ENCODE peak calls at places on chromosomes 16 and 17, in eight cellular contexts. O, Q, H, N, C, Y, V and B are unnamed samples.

GRCh38 chr17:1398028-1398427 is 2.0 kb downstream of the YWHAE start:
- DNase-seq in O (no peak), Q (no peak), H (no peak), N (no peak), C (peak), Y (no peak), V (no peak), B (no peak)

GRCh38 chr17:79082311-79083190 is 7.9 kb downstream of the ENGASE start:
- DNase-seq in O (peak), Q (no peak), H (no peak), N (peak), C (peak), Y (no peak), V (no peak), B (peak)

GRCh38 chr17:320809-321385 is 31.7 kb downstream of the RPH3AL start:
- DNase-seq in O (no peak), Q (no peak), H (no peak), N (peak), C (no peak), Y (no peak), V (no peak), B (no peak)

GRCh38 chr17:46072998-46073397 is 73.9 kb downstream of the STH start:
- DNase-seq in O (no peak), Q (no peak), H (no peak), N (no peak), C (peak), Y (no peak), V (peak), B (peak)

GRCh38 chr17:3590768-3591167 is 18.4 kb downstream of the TRPV1 start:
- DNase-seq in O (no peak), Q (no peak), H (no peak), N (no peak), C (no peak), Y (no peak), V (no peak), B (no peak)

GRCh38 chr16:17375388-17376304 is 95.1 kb downstream of the XYLT1 start:
- DNase-seq in O (no peak), Q (peak), H (no peak), N (no peak), C (no peak), Y (no peak), V (no peak), B (no peak)

GRCh38 chr16:85393674-85394510 is 219.2 kb upstream of the GSE1 start:
- DNase-seq in O (peak), Q (no peak), H (peak), N (peak), C (peak), Y (no peak), V (no peak), B (peak)

GRCh38 chr17:17935321-17936271 is 36.6 kb downstream of the TOM1L2 start:
- DNase-seq in O (no peak), Q (peak), H (peak), N (no peak), C (peak), Y (no peak), V (peak), B (peak)

GRCh38 chr17:72177738-72178137 is 56.9 kb downstream of the SOX9 start:
- DNase-seq in O (no peak), Q (no peak), H (no peak), N (no peak), C (no peak), Y (no peak), V (no peak), B (no peak)

GRCh38 chr16:22348296-22348695 is 26.1 kb downstream of the CDR2 start:
- DNase-seq in O (no peak), Q (no peak), H (no peak), N (no peak), C (no peak), Y (no peak), V (no peak), B (no peak)

GRCh38 chr17:9363440-9364350 is 211.9 kb downstream of the STX8 start:
- DNase-seq in O (no peak), Q (no peak), H (no peak), N (no peak), C (peak), Y (no peak), V (no peak), B (peak)

GRCh38 chr16:57611184-57611583 is 17.2 kb upstream of the ADGRG1 start:
- DNase-seq in O (no peak), Q (no peak), H (no peak), N (no peak), C (no peak), Y (no peak), V (no peak), B (no peak)

GRCh38 chr17:4712526-4712925 is 2.1 kb downstream of the ARRB2 start:
- DNase-seq in O (no peak), Q (no peak), H (no peak), N (no peak), C (no peak), Y (no peak), V (no peak), B (no peak)

GRCh38 chr17:66302761-66303626 is 581 bp downstream of the PRKCA start:
- DNase-seq in O (peak), Q (no peak), H (peak), N (peak), C (peak), Y (peak), V (no peak), B (peak)

GRCh38 chr17:80673152-80673920 is 128.7 kb downstream of the RPTOR start:
- DNase-seq in O (no peak), Q (no peak), H (no peak), N (no peak), C (peak), Y (no peak), V (no peak), B (no peak)

GRCh38 chr17:31391496-31391949 is at the start of gene RAB11FIP4:
- DNase-seq in O (no peak), Q (no peak), H (no peak), N (peak), C (peak), Y (no peak), V (no peak), B (no peak)

GRCh38 chr17:21304091-21304490 is 19.6 kb downstream of the MAP2K3 start:
- DNase-seq in O (no peak), Q (no peak), H (peak), N (no peak), C (no peak), Y (no peak), V (no peak), B (no peak)

GRCh38 chr16:73185737-73186136 is 137.8 kb upstream of the ZFHX3 start:
- DNase-seq in O (no peak), Q (no peak), H (no peak), N (no peak), C (no peak), Y (no peak), V (no peak), B (no peak)

GRCh38 chr16:49366669-49367068 is 6.9 kb upstream of the C16orf78 start:
- DNase-seq in O (no peak), Q (no peak), H (no peak), N (no peak), C (no peak), Y (no peak), V (no peak), B (peak)

GRCh38 chr17:44438634-44439033 is 49.2 kb upstream of the ITGA2B start:
- DNase-seq in O (peak), Q (no peak), H (no peak), N (peak), C (no peak), Y (no peak), V (no peak), B (peak)

GRCh38 chr17:3794890-3795757 is 5.9 kb downstream of the ITGAE start:
- DNase-seq in O (no peak), Q (no peak), H (no peak), N (peak), C (no peak), Y (no peak), V (no peak), B (peak)

GRCh38 chr17:49612721-49613120 is 37.0 kb downstream of the NXPH3 start:
- DNase-seq in O (no peak), Q (no peak), H (no peak), N (no peak), C (no peak), Y (no peak), V (no peak), B (no peak)

GRCh38 chr17:68861602-68862001 is 93.6 kb downstream of the ABCA8 start:
- DNase-seq in O (no peak), Q (no peak), H (no peak), N (no peak), C (peak), Y (no peak), V (no peak), B (no peak)

GRCh38 chr17:28908640-28909098 is 5.8 kb upstream of the DHRS13 start:
- DNase-seq in O (no peak), Q (no peak), H (peak), N (no peak), C (peak), Y (no peak), V (no peak), B (no peak)

GRCh38 chr17:50177983-50178834 is 12.4 kb downstream of the SGCA start:
- DNase-seq in O (peak), Q (peak), H (peak), N (peak), C (peak), Y (peak), V (no peak), B (peak)

GRCh38 chr17:38617074-38617860 is 11.5 kb upstream of the SRCIN1 start:
- DNase-seq in O (no peak), Q (no peak), H (no peak), N (no peak), C (no peak), Y (no peak), V (no peak), B (peak)

GRCh38 chr17:80800775-80801391 is 190.8 kb upstream of the CHMP6 start:
- DNase-seq in O (no peak), Q (no peak), H (no peak), N (no peak), C (no peak), Y (no peak), V (no peak), B (no peak)

GRCh38 chr17:59884861-59885260 is 7.9 kb downstream of the TUBD1 start:
- DNase-seq in O (no peak), Q (no peak), H (no peak), N (no peak), C (no peak), Y (no peak), V (no peak), B (no peak)

GRCh38 chr17:76529224-76529642 is 8.3 kb downstream of the CYGB start:
- DNase-seq in O (peak), Q (no peak), H (peak), N (no peak), C (peak), Y (peak), V (no peak), B (peak)

GRCh38 chr16:30903596-30903995 is 7.2 kb downstream of the CTF1 start:
- DNase-seq in O (no peak), Q (peak), H (no peak), N (no peak), C (peak), Y (no peak), V (no peak), B (peak)

GRCh38 chr17:79646721-79647455 is 36.0 kb upstream of the RBFOX3 start:
- DNase-seq in O (no peak), Q (no peak), H (no peak), N (no peak), C (no peak), Y (no peak), V (no peak), B (no peak)

GRCh38 chr17:45020354-45021138 is 30.9 kb downstream of the DCAKD start:
- DNase-seq in O (peak), Q (no peak), H (peak), N (peak), C (peak), Y (no peak), V (no peak), B (no peak)

GRCh38 chr16:6562985-6563384 is 769.7 kb upstream of the RBFOX1 start:
- DNase-seq in O (no peak), Q (no peak), H (no peak), N (no peak), C (no peak), Y (no peak), V (no peak), B (no peak)

GRCh38 chr17:57868007-57868774 is 18.3 kb upstream of the MRPS23 start:
- DNase-seq in O (peak), Q (peak), H (peak), N (peak), C (peak), Y (peak), V (peak), B (peak)

GRCh38 chr17:70629902-70630301 is 460.6 kb downstream of the KCNJ2 start:
- DNase-seq in O (no peak), Q (no peak), H (no peak), N (no peak), C (peak), Y (no peak), V (no peak), B (no peak)

GRCh38 chr17:42878123-42878880 is 22.3 kb upstream of the G6PC1 start:
- DNase-seq in O (peak), Q (no peak), H (no peak), N (peak), C (no peak), Y (no peak), V (no peak), B (no peak)

GRCh38 chr16:50538411-50539052 is 9.7 kb upstream of the NKD1 start:
- DNase-seq in O (no peak), Q (no peak), H (no peak), N (no peak), C (no peak), Y (no peak), V (no peak), B (no peak)

GRCh38 chr16:70372921-70373550 is 26.3 kb downstream of the DDX19A start:
- DNase-seq in O (no peak), Q (no peak), H (no peak), N (no peak), C (no peak), Y (no peak), V (no peak), B (no peak)

GRCh38 chr17:42365136-42365535 is 23.1 kb downstream of the STAT3 start:
- DNase-seq in O (no peak), Q (no peak), H (no peak), N (no peak), C (peak), Y (no peak), V (no peak), B (no peak)

GRCh38 chr17:6775871-6776405 is at the start of gene FBXO39:
- DNase-seq in O (no peak), Q (no peak), H (no peak), N (peak), C (no peak), Y (no peak), V (no peak), B (no peak)
- H3K4me3 ChIP-seq in O (no peak), Q (no peak), H (no peak), N (peak), C (peak), Y (no peak), V (no peak), B (no peak)

DNA sequence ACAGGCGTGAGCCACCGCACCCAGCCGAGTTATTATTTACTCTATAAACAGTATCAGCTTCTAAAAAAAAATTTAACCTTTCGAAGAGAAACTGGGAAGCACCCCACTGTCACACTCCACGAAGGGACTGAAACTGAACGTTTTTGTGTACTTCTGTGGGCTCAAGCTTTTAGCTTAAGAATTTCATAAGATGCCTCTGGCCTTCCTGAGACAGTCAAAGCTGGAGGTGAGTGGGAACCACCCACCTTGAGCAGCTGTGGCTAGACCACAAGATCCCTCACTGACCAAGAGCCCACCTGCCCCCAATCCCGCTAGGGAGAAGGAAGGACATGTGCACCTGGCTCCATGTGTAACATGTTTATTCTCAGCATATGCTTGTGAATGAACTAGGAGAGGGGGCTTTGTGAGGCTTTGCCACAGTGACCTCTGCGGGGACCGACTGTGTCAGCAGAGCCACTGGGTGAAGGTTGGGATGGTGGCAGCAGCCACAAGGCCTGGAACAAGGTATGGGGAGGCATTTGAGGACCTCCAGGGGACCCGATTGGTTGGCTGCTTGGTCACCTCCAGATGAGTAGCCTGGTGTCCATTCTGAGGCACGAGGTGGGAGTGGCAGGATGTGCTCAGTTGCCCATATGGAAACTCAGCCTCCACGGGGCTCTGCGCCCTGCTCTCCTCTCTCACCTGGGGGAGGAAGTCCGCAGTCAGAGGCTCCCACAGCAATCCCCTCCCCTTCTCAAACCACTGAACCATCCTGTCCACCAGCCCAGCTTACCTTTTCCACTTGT is 4.8 kb downstream of the DPEP3 start:
- DNase-seq in O (no peak), Q (no peak), H (no peak), N (no peak), C (no peak), Y (no peak), V (no peak), B (no peak)
- H3K4me3 ChIP-seq in O (no peak), Q (no peak), H (no peak), N (no peak), C (no peak), Y (no peak), V (no peak), B (no peak)

GRCh38 chr16:90005956-90006663 is 13.1 kb downstream of the DBNDD1 start:
- DNase-seq in O (no peak), Q (no peak), H (no peak), N (no peak), C (no peak), Y (no peak), V (no peak), B (no peak)
- H3K4me3 ChIP-seq in O (no peak), Q (no peak), H (no peak), N (no peak), C (no peak), Y (no peak), V (no peak), B (no peak)

DNA sequence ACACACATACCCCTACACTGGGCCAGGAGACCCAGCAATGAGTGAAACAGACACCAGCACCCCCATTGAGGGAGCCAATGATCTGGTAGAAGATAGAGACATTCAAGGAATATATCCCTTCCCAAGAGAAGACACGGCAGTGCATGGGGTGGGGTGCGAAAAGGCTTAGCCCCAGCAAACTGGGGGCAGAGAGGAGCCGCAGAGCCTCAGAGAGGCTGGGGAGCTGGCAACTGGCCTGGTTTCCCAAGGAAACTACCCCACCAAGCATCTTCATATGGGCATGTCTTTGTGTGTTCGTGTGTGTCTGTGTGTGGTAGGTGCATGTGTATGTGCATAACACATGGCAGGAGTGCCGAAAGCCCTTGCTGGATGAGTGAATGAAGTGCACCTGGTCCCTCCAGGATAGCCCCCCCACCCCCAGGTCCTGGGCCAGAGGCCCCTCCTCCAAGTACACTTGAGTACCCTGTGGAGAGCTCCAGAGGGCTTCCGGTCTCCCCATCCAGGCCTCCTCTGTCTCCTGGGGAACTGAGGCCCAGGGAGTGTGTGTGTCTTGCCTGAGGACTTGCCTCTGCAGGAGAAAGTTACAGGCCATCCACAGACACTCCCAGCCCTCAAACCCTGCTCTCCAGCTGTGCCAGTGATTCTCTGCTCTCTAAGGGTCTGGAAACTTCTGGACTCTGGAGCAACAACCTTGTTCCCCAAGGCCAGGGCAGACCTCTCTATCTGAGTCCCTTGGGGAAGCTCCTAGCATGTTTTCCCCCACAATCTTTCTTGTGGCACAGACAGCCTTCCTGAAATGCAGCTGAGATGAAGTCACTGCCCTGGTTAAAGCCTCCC is 15.9 kb downstream of the TBX2 start:
- DNase-seq in O (no peak), Q (no peak), H (no peak), N (no peak), C (no peak), Y (no peak), V (no peak), B (no peak)
- H3K4me3 ChIP-seq in O (no peak), Q (no peak), H (no peak), N (no peak), C (no peak), Y (no peak), V (no peak), B (no peak)

GRCh38 chr16:4443271-4443670 is 17.6 kb downstream of the DNAJA3 start:
- DNase-seq in O (no peak), Q (no peak), H (no peak), N (no peak), C (no peak), Y (no peak), V (no peak), B (no peak)
- H3K4me3 ChIP-seq in O (no peak), Q (no peak), H (no peak), N (no peak), C (no peak), Y (no peak), V (no peak), B (no peak)

DNA sequence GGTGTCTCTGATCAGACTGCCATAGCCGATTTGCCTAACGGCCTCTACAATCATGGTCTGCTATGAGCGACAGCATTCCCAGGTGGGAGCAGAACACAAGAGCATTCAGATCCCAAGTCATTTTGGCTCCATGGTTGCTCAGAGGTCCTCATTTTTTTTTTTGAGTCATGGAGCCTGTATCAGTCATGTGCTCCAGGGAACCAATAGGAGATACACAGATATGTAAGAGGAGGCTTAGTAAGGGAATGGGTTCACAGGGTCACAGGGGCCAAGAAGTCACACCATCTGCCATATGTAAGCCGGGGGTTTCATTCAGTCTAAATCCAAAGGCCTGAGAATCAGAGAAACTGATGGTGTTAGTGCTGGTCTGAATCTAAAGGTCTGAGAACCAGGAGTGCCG is 36.8 kb downstream of the CPPED1 start:
- DNase-seq in O (no peak), Q (no peak), H (no peak), N (no peak), C (no peak), Y (no peak), V (no peak), B (no peak)
- H3K4me3 ChIP-seq in O (no peak), Q (no peak), H (no peak), N (no peak), C (no peak), Y (no peak), V (no peak), B (no peak)

DNA sequence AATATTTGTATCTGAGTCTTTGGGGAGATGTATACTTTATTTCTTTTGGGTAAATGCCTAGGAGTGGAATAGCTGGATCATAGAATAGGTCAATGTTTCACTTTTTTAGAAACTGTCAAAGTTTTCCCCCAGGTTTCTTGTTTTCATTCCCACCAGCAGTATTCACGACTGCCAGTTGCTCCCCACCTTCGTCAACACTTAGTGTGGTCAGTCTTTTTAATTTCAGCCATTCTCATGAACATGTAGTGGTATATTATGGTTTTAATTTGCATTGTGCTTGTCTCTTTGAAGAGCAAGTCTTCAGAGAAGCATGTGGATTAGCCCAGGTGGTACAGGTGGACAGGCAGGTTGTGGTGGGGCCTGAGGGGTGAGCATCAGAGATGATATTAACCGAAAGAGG is 53.8 kb downstream of the TEKT5 start:
- DNase-seq in O (no peak), Q (no peak), H (no peak), N (no peak), C (no peak), Y (no peak), V (no peak), B (no peak)
- H3K4me3 ChIP-seq in O (no peak), Q (no peak), H (no peak), N (no peak), C (no peak), Y (no peak), V (no peak), B (no peak)

GRCh38 chr17:62648247-62648953 is 20.9 kb downstream of the MRC2 start:
- DNase-seq in O (no peak), Q (no peak), H (no peak), N (no peak), C (no peak), Y (no peak), V (no peak), B (no peak)
- H3K4me3 ChIP-seq in O (no peak), Q (no peak), H (no peak), N (no peak), C (no peak), Y (peak), V (no peak), B (no peak)

GRCh38 chr17:61704935-61705449 is 114.0 kb upstream of the NACA2 start:
- DNase-seq in O (no peak), Q (no peak), H (no peak), N (no peak), C (no peak), Y (no peak), V (no peak), B (no peak)
- H3K4me3 ChIP-seq in O (no peak), Q (no peak), H (no peak), N (no peak), C (no peak), Y (no peak), V (no peak), B (no peak)